ENCODE peak calls at places on chromosomes 3 and 15, in four cellular contexts. P is HepG2, Z is K562, S is GM12878. I is an unnamed sample.

GRCh38 chr3:118884748-118885206 is 149.9 kb downstream of the IGSF11 start:
- DNase-seq in S (no peak), P (peak; percentile 18), Z (peak; percentile 32), I (peak; percentile 73)

GRCh38 chr3:99542771-99543518 is 95.4 kb upstream of the COL8A1 start:
- DNase-seq in Z (no peak), P (no peak), S (no peak), I (no peak)

GRCh38 chr3:25854635-25855034 is 64.7 kb downstream of the OXSM start:
- DNase-seq in P (no peak), S (no peak), Z (no peak), I (no peak)

GRCh38 chr3:13088020-13089006 is 15.1 kb upstream of the IQSEC1 start:
- DNase-seq in S (no peak), P (no peak), Z (no peak), I (no peak)

GRCh38 chr3:173977747-173978146 is 580.2 kb downstream of the NLGN1 start:
- DNase-seq in Z (no peak), S (no peak), P (no peak), I (no peak)

GRCh38 chr3:77348244-77348855 is 308.5 kb downstream of the ROBO2 start:
- DNase-seq in Z (peak; percentile 8), S (no peak), P (peak; percentile 9), I (peak; percentile 54)

GRCh38 chr3:188646592-188646991 is 492.6 kb downstream of the LPP start:
- DNase-seq in S (no peak), P (no peak), Z (no peak), I (no peak)

GRCh38 chr3:127172211-127172610 is 20.7 kb upstream of the PRR23E start:
- DNase-seq in S (no peak), P (no peak), Z (no peak), I (no peak)

GRCh38 chr15:83694030-83694429 is 40.1 kb downstream of the ADAMTSL3 start:
- DNase-seq in Z (no peak), S (no peak), P (no peak), I (no peak)
- TF ChIP-seq ETV6 in Z (no peak), S (no peak), P (no peak), I (no peak)

GRCh38 chr3:195124378-195124985 is 146.5 kb downstream of the XXYLT1 start:
- DNase-seq in P (no peak), Z (no peak), S (no peak), I (no peak)

GRCh38 chr3:195122261-195122660 is 148.7 kb downstream of the XXYLT1 start:
- DNase-seq in P (no peak), Z (no peak), S (no peak), I (no peak)

GRCh38 chr3:195126073-195126605 is 144.8 kb downstream of the XXYLT1 start:
- DNase-seq in S (no peak), P (no peak), Z (no peak), I (no peak)

GRCh38 chr3:195125646-195126045 is 145.3 kb downstream of the XXYLT1 start:
- DNase-seq in Z (no peak), P (no peak), S (no peak), I (no peak)

GRCh38 chr3:195123196-195123805 is 147.7 kb downstream of the XXYLT1 start:
- DNase-seq in P (no peak), Z (peak; percentile 48), S (no peak), I (peak; percentile 45)
- TF ChIP-seq ATF3 in P (no peak), Z (no peak), S (no peak), I (no peak)

GRCh38 chr15:68599560-68600071 is 20.8 kb downstream of the CORO2B start:
- DNase-seq in S (no peak), Z (no peak), P (no peak), I (peak; percentile 80)

GRCh38 chr15:68601206-68602197 is 22.7 kb downstream of the CORO2B start:
- DNase-seq in S (no peak), Z (no peak), P (no peak), I (no peak)

GRCh38 chr15:68597581-68597980 is 18.8 kb downstream of the CORO2B start:
- DNase-seq in Z (no peak), P (no peak), S (no peak), I (no peak)

GRCh38 chr15:68598171-68599152 is 19.7 kb downstream of the CORO2B start:
- DNase-seq in P (no peak), Z (no peak), S (no peak), I (no peak)

DNA sequence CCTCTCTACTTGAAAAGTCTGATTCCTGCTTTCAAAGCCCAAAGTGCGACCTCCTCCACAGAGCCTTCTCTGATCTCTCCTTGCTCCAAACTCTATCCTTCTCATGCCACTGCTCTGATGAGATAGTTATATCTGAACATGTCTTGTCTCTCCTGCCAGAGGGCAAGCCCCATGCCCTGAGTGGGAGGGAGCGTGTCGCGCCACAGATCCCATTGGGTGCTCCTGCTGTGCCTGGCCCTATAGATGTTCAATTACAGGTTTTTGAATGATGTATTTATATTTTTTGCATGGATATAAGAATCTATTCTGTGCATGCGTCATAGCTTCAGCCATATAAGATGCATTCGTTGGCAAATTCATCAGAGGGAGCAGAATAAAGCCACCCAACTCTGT is 20.4 kb downstream of the CORO2B start:
- DNase-seq in Z (no peak), P (no peak), S (no peak), I (no peak)
- TF ChIP-seq CTCF in Z (no peak), P (no peak), S (no peak), I (no peak)

GRCh38 chr3:115445559-115445958 is 177.8 kb upstream of the GAP43 start:
- DNase-seq in P (no peak), Z (no peak), S (no peak), I (no peak)

GRCh38 chr3:115448856-115449255 is 174.5 kb upstream of the GAP43 start:
- DNase-seq in S (no peak), P (no peak), Z (no peak), I (no peak)
- TF ChIP-seq ETV6 in S (no peak), P (no peak), Z (no peak), I (no peak)

DNA sequence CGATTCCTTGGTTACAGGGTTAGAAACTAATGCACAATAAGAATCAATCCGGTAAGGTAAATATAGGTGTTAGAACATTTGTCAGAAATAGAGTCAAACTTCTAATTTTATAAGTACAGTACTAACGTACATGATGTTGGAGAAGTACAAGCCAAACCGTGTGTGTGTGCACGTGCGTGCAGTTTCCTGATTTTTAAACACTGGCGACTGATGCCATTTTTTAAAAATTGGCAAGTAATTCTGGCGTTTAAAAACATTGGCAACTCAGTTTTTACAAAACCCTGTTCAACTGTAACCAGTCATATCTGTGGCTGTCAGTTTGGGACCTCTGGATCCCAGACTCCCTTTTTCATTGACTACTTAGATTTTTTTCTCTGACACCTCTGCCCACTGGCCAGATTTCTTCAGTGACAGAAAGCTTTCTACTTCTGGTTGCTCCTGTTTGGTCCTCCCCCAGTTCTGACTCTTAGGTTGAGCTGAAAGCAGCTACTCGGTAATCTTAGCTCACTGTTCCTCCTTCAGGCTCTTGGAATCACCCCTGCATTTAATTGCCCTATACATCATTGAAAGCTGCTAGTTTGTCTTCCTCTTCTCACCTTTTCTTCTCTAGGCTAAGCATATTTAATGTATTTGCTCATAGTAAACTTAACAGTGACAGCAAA is 847 bp downstream of the ATG7 start:
- DNase-seq in Z (no peak), S (no peak), P (no peak), I (no peak)
- TF ChIP-seq ATF3 in Z (no peak), S (no peak), P (no peak), I (no peak)

GRCh38 chr15:59104912-59105732 is at the start of gene CCNB2:
- DNase-seq in S (peak; percentile 85), P (peak; percentile 92), Z (peak; percentile 97), I (peak; percentile 88)

GRCh38 chr15:59099162-59099685 is 5.7 kb upstream of the CCNB2 start:
- DNase-seq in Z (no peak), P (no peak), S (no peak), I (no peak)

GRCh38 chr15:59105839-59106238 is 893 bp downstream of the CCNB2 start:
- DNase-seq in P (no peak), S (no peak), Z (peak; percentile 27), I (no peak)

DNA sequence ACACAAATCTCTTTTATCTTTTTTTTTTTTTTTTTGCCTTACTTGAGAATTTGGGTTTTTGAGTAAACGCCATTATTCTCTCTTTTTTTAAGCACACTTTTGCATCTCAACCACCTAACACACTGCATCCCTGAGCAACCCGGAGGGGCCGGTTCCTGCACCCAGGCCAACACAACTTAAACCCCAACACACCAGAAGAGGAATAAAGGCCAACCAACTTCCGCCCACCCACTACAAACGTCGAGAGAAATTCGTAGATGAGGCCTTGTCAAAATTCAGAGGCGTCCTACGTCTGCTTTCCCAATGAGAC is 389 bp upstream of the CCNB2 start:
- DNase-seq in S (no peak), Z (no peak), P (no peak), I (no peak)
- TF ChIP-seq CTCF in S (no peak), Z (no peak), P (no peak), I (no peak)

DNA sequence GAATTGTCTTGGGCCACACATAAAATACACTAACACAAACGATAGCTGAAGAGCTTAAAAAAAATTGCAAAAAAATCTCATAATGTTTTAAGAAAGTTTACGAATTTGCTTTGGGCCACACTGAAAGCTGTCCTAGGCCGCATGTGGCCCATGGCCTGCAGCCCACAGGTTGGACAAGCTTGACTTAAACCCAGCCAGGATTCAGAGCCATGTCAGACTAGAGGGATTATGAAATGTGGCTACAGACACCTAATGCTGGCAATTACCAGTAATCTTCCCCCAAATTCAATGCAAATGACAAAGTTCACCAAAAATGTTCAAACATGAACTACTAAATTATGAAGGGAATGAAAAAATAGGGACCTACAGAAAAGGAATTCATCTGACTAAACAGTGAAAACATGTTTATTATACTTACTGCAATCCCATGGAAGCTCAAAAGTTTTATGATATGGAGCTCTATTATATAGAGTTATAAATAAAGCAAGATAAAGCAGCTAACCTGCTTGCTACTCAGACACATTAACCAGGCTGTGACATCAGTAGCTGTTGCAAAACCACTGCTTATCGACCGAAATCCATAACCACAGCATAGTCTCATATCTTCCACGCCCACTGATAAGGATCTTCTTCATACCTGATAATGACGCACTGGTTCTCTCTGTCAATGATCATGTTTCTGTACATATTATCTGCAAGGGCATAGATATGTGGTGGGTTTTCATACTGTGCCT is 49.2 kb downstream of the LDHAL6B start:
- DNase-seq in S (no peak), Z (no peak), P (peak; percentile 84), I (no peak)
- TF ChIP-seq ETV6 in S (no peak), Z (no peak), P (no peak), I (no peak)

GRCh38 chr3:187567026-187567425 is 103.2 kb downstream of the SST start:
- DNase-seq in Z (no peak), S (no peak), P (no peak), I (no peak)
- TF ChIP-seq ATF3 in Z (no peak), S (no peak), P (no peak), I (no peak)